ENCODE peak calls at places on chromosome 2, in four cellular contexts. W is HepG2, A is GM12891, I is sigmoid colon. B is an unnamed sample.

GRCh38 chr2:98444436-98445166 is at the start of gene INPP4A:
- DNase-seq in W (peak), A (peak), I (peak), B (peak)

GRCh38 chr2:230650585-230651137 is 62.0 kb upstream of the CAB39 start:
- DNase-seq in A (no peak), W (peak), I (no peak), B (no peak)

GRCh38 chr2:174951746-174952145 is 53.4 kb downstream of the CHN1 start:
- DNase-seq in I (no peak), A (no peak), W (no peak), B (no peak)

GRCh38 chr2:159317392-159318088 is 31.0 kb upstream of the WDSUB1 start:
- DNase-seq in A (no peak), I (no peak), W (no peak), B (no peak)

GRCh38 chr2:3483227-3483985 is 35.9 kb downstream of the ADI1 start:
- DNase-seq in I (peak), A (no peak), W (no peak), B (peak)

GRCh38 chr2:218869064-218869463 is 9.5 kb downstream of the WNT6 start:
- DNase-seq in W (no peak), I (no peak), A (no peak), B (no peak)

GRCh38 chr2:211391206-211391605 is 834.8 kb downstream of the CPS1 start:
- DNase-seq in W (no peak), A (no peak), I (no peak), B (no peak)

GRCh38 chr2:46365913-46366674 is 68.9 kb downstream of the EPAS1 start:
- DNase-seq in I (no peak), A (no peak), W (no peak), B (no peak)

GRCh38 chr2:195270466-195270865 is 386.6 kb upstream of the SLC39A10 start:
- DNase-seq in A (no peak), I (no peak), W (no peak), B (no peak)

GRCh38 chr2:127185093-127185492 is 35.0 kb downstream of the CYP27C1 start:
- DNase-seq in I (peak), A (no peak), W (no peak), B (peak)

GRCh38 chr2:239897596-239898235 is 127.4 kb downstream of the NDUFA10 start:
- DNase-seq in W (no peak), I (no peak), A (no peak), B (peak)

GRCh38 chr2:224569654-224570053 is 15.5 kb downstream of the CUL3 start:
- DNase-seq in W (no peak), I (no peak), A (no peak), B (no peak)

GRCh38 chr2:231527955-231528635 is 2.1 kb downstream of the NMUR1 start:
- DNase-seq in W (no peak), I (peak), A (no peak), B (no peak)

GRCh38 chr2:27152102-27152795 is 3.4 kb downstream of the TCF23 start:
- DNase-seq in W (peak), A (no peak), I (no peak), B (no peak)

GRCh38 chr2:64260817-64261216 is 116.6 kb upstream of the PELI1 start:
- DNase-seq in W (no peak), A (no peak), I (peak), B (peak)

GRCh38 chr2:235468978-235469694 is 24.7 kb upstream of the AGAP1 start:
- DNase-seq in W (no peak), A (no peak), I (peak), B (peak)

GRCh38 chr2:231189571-231190495 is 8.6 kb upstream of the ARMC9 start:
- DNase-seq in I (peak), W (no peak), A (no peak), B (peak)

GRCh38 chr2:31578316-31578715 is 2.4 kb downstream of the SRD5A2 start:
- DNase-seq in A (no peak), W (peak), I (no peak), B (no peak)

GRCh38 chr2:229805559-229805958 is 91.2 kb upstream of the DNER start:
- DNase-seq in W (no peak), A (no peak), I (no peak), B (no peak)

GRCh38 chr2:142863485-142863921 is 14.0 kb upstream of the KYNU start:
- DNase-seq in I (no peak), W (peak), A (no peak), B (no peak)

GRCh38 chr2:19525313-19525712 is 166.9 kb upstream of the OSR1 start:
- DNase-seq in A (no peak), W (no peak), I (no peak), B (no peak)

GRCh38 chr2:205883965-205884364 is 201.7 kb downstream of the NRP2 start:
- DNase-seq in I (no peak), W (no peak), A (no peak), B (no peak)

GRCh38 chr2:170176212-170176611 is 1.7 kb upstream of the MYO3B start:
- DNase-seq in A (no peak), I (no peak), W (no peak), B (no peak)

GRCh38 chr2:19617251-19617650 is 258.8 kb upstream of the OSR1 start:
- DNase-seq in W (no peak), I (no peak), A (no peak), B (no peak)

GRCh38 chr2:63663013-63663864 is 74.5 kb downstream of the MDH1 start:
- DNase-seq in I (no peak), A (no peak), W (no peak), B (no peak)

GRCh38 chr2:28343971-28344715 is 48.5 kb upstream of the FOSL2 start:
- DNase-seq in A (no peak), I (no peak), W (no peak), B (no peak)

GRCh38 chr2:232928564-232929302 is 58.7 kb downstream of the SNORC start:
- DNase-seq in A (no peak), I (no peak), W (no peak), B (no peak)

GRCh38 chr2:51960846-51961335 is 929.0 kb upstream of the NRXN1 start:
- DNase-seq in I (no peak), A (no peak), W (no peak), B (no peak)

GRCh38 chr2:54595161-54595803 is 128.2 kb upstream of the EML6 start:
- DNase-seq in W (no peak), I (no peak), A (no peak), B (no peak)

GRCh38 chr2:18836436-18836835 is 247.1 kb upstream of the NT5C1B start:
- DNase-seq in W (peak), A (no peak), I (no peak), B (no peak)

GRCh38 chr2:128559533-128560515 is 241.2 kb upstream of the HS6ST1 start:
- DNase-seq in I (no peak), A (no peak), W (no peak), B (no peak)

GRCh38 chr2:170180031-170180566 is 2.2 kb downstream of the MYO3B start:
- DNase-seq in A (no peak), I (no peak), W (no peak), B (no peak)

GRCh38 chr2:38509322-38509946 is 93.3 kb downstream of the HNRNPLL start:
- DNase-seq in W (no peak), I (no peak), A (no peak), B (no peak)

GRCh38 chr2:32061973-32062861 is 1.1 kb upstream of the SPAST start:
- DNase-seq in A (no peak), I (peak), W (peak), B (peak)

GRCh38 chr2:53949457-53949856 is 21.3 kb downstream of the PSME4 start:
- DNase-seq in W (no peak), I (no peak), A (no peak), B (no peak)

GRCh38 chr2:132542953-132543569 is 126.5 kb downstream of the GPR39 start:
- DNase-seq in W (no peak), A (no peak), I (no peak), B (no peak)

GRCh38 chr2:142723236-142723635 is 154.2 kb upstream of the KYNU start:
- DNase-seq in I (no peak), W (no peak), A (no peak), B (no peak)

GRCh38 chr2:24613154-24613814 is 122.2 kb downstream of the NCOA1 start:
- DNase-seq in W (peak), A (peak), I (no peak), B (no peak)

GRCh38 chr2:157032019-157032418 is 225.5 kb upstream of the GALNT5 start:
- DNase-seq in A (no peak), W (peak), I (no peak), B (no peak)

GRCh38 chr2:96869281-96869823 is 528 bp downstream of the SEMA4C start:
- DNase-seq in A (no peak), W (peak), I (peak), B (peak)
- TF ChIP-seq POLR2AphosphoS5 in A (no peak), W (no peak), I (peak), B (peak)

DNA sequence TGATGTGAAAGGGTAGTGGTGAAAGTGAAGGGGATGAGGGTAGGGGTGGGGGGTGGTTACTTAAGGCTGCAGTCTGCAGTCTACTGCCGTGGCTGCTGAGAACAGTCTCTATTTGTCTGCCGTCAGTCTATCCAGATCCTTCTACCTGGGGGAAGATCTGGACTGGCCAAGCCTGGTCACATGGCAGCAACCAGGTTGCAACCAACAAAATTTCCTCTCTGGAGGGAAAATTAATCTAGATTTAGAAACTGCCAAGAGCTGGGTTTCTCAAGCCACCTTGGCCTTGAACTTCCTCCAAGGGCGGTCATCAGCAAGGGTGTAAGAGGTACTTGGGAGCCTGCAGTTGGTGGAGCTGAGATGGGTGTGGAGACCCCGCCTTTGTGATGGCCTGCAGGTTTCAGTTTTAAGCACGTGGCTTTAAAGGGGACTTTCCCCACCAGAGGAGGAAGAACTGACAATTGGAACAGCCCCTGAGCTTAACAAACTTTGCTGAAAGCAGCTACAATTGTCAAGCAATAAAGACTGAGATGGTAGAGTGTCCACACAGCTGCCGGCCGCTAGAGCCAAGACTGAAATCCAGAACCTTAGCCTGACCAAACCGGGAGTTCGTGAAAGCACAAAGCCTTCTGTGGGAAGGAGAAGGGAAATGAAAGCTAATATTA is 31.4 kb upstream of the KCMF1 start:
- DNase-seq in A (peak), W (no peak), I (peak), B (peak)
- TF ChIP-seq POLR2AphosphoS5 in A (peak), W (no peak), I (no peak), B (peak)

GRCh38 chr2:227420063-227421052 is 32.6 kb upstream of the SCYGR1 start:
- DNase-seq in I (no peak), A (no peak), W (no peak), B (no peak)
- TF ChIP-seq POLR2AphosphoS5 in I (no peak), A (no peak), W (no peak), B (no peak)

DNA sequence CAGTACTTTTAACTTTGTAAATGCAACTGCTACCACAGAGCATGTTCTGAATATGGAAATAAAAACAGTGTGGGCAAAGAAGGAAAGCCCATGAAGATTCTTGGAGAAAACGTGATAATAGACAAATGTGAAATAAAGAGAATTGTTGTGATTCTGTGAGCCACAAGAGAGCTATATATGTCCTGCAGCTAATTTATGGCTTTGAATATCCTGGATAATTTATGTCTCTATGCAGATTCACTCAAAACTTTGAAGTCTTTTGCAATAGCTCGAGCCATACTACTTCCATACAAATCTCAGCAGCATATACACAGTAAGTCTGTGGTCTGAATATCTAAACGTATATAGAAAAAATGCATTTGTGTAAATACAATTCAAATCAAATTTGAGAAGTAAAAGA is 106.9 kb downstream of the CSRNP3 start:
- DNase-seq in I (no peak), W (no peak), A (no peak), B (no peak)
- TF ChIP-seq POLR2AphosphoS5 in I (no peak), W (no peak), A (no peak), B (no peak)

GRCh38 chr2:65940856-65941255 is 494.1 kb upstream of the MEIS1 start:
- DNase-seq in I (no peak), W (no peak), A (no peak), B (no peak)

GRCh38 chr2:65937379-65938160 is 497.4 kb upstream of the MEIS1 start:
- DNase-seq in I (no peak), W (no peak), A (no peak), B (no peak)

GRCh38 chr2:65939687-65940086 is 495.2 kb upstream of the MEIS1 start:
- DNase-seq in A (no peak), W (no peak), I (no peak), B (no peak)

GRCh38 chr2:65944213-65944612 is 490.7 kb upstream of the MEIS1 start:
- DNase-seq in A (no peak), I (no peak), W (no peak), B (no peak)

DNA sequence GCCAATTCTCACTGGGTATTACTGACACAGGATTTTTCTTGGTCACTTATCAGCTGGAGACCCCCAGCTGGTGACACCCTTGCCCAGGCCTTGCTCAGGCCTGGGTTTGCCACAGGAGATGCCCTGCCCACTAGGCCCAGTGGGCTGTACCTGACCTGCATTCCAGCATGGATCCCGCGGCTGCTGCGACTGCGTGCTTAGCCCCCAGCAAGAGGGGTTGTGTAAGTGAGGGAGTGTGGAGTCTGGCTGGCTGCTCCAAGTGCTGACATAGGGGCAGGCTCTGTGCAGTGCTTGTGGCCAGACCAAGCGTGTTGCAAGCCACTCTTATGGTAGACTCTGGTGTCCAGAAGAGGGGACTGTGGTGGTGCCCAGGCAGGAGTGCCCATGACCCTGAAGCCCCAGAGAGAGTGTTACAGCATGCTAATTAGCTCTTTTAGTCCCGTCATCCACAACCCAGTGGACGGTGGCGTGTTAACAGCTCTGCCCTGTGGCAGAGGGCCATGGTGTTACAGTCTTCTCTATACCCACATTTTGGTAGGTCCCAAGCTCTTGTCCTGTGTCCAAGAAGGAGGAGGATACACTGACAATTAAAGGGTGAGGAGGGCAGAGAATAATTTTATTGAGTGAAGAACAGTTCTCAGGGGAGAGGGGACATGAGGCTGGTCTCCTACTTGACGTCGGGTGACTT is 491.7 kb upstream of the MEIS1 start:
- DNase-seq in W (no peak), I (no peak), A (no peak), B (no peak)
- TF ChIP-seq POLR2AphosphoS5 in W (no peak), I (no peak), A (no peak), B (no peak)

GRCh38 chr2:1591461-1591770 is 152.9 kb downstream of the PXDN start:
- DNase-seq in I (no peak), A (no peak), W (no peak), B (no peak)

GRCh38 chr2:1590611-1591460 is 153.5 kb downstream of the PXDN start:
- DNase-seq in I (no peak), A (no peak), W (no peak), B (no peak)

GRCh38 chr2:1594281-1595171 is 149.8 kb downstream of the PXDN start:
- DNase-seq in A (no peak), W (no peak), I (no peak), B (no peak)

GRCh38 chr2:1593371-1594205 is 150.7 kb downstream of the PXDN start:
- DNase-seq in A (no peak), W (no peak), I (no peak), B (no peak)

GRCh38 chr2:1591978-1592907 is 152.1 kb downstream of the PXDN start:
- DNase-seq in A (no peak), W (no peak), I (peak), B (no peak)
- TF ChIP-seq POLR2AphosphoS5 in A (no peak), W (no peak), I (peak), B (no peak)

GRCh38 chr2:222706616-222707015 is 35.2 kb downstream of the MOGAT1 start:
- DNase-seq in A (no peak), I (no peak), W (no peak), B (no peak)

GRCh38 chr2:222707689-222708273 is 36.3 kb downstream of the MOGAT1 start:
- DNase-seq in A (no peak), I (no peak), W (peak), B (no peak)

GRCh38 chr2:222707102-222707688 is 35.7 kb downstream of the MOGAT1 start:
- DNase-seq in A (no peak), I (no peak), W (peak), B (no peak)

GRCh38 chr2:222709191-222709891 is 37.9 kb downstream of the MOGAT1 start:
- DNase-seq in W (peak), A (no peak), I (peak), B (peak)

GRCh38 chr2:222708274-222708710 is 36.8 kb downstream of the MOGAT1 start:
- DNase-seq in A (no peak), I (peak), W (peak), B (peak)
- TF ChIP-seq POLR2AphosphoS5 in A (no peak), I (no peak), W (no peak), B (peak)

GRCh38 chr2:26033270-26033768 is 565 bp upstream of the RAB10 start:
- DNase-seq in I (no peak), A (peak), W (peak), B (peak)
- TF ChIP-seq POLR2AphosphoS5 in I (no peak), A (no peak), W (no peak), B (peak)